ENCODE peak calls at places on chromosomes 1 and 21, in four cellular contexts. One of them, this sample, is unnamed.

GRCh38 chr21:43767498-43767979 is 8.6 kb downstream of the CSTB start:
- DNase-seq in cardiac fibroblast: no peak
- DNase-seq in mesothelial cell of epicardium: no peak
- DNase-seq in neural crest cell: no peak
- DNase-seq in this sample: no peak

GRCh38 chr1:3674100-3675094 is 22.1 kb downstream of the TP73 start:
- DNase-seq in cardiac fibroblast: no peak
- DNase-seq in mesothelial cell of epicardium: no peak
- DNase-seq in neural crest cell: no peak
- DNase-seq in this sample: no peak

GRCh38 chr1:31848381-31848897 is 32.6 kb upstream of the SPOCD1 start:
- DNase-seq in neural crest cell: no peak
- DNase-seq in cardiac fibroblast: no peak
- DNase-seq in mesothelial cell of epicardium: no peak
- DNase-seq in this sample: no peak

GRCh38 chr1:911875-912739 is 11.6 kb upstream of the SAMD11 start:
- DNase-seq in neural crest cell: no peak
- DNase-seq in cardiac fibroblast: no peak
- DNase-seq in mesothelial cell of epicardium: no peak
- DNase-seq in this sample: peak

GRCh38 chr1:31562707-31563360 is 13.5 kb upstream of the TINAGL1 start:
- DNase-seq in neural crest cell: no peak
- DNase-seq in mesothelial cell of epicardium: no peak
- DNase-seq in cardiac fibroblast: peak
- DNase-seq in this sample: no peak

GRCh38 chr1:211501671-211502413 is 9.9 kb upstream of the RD3 start:
- DNase-seq in cardiac fibroblast: peak
- DNase-seq in neural crest cell: no peak
- DNase-seq in mesothelial cell of epicardium: no peak
- DNase-seq in this sample: no peak

GRCh38 chr1:26278303-26278702 is 1.6 kb upstream of the SH3BGRL3 start:
- DNase-seq in cardiac fibroblast: peak
- DNase-seq in neural crest cell: no peak
- DNase-seq in mesothelial cell of epicardium: no peak
- DNase-seq in this sample: no peak

GRCh38 chr1:67713071-67713806 is 28.2 kb downstream of the GADD45A start:
- DNase-seq in mesothelial cell of epicardium: no peak
- DNase-seq in neural crest cell: no peak
- DNase-seq in cardiac fibroblast: peak
- DNase-seq in this sample: no peak

GRCh38 chr1:21672478-21673276 is 3.5 kb upstream of the RAP1GAP start:
- DNase-seq in mesothelial cell of epicardium: no peak
- DNase-seq in cardiac fibroblast: no peak
- DNase-seq in neural crest cell: no peak
- DNase-seq in this sample: no peak

DNA sequence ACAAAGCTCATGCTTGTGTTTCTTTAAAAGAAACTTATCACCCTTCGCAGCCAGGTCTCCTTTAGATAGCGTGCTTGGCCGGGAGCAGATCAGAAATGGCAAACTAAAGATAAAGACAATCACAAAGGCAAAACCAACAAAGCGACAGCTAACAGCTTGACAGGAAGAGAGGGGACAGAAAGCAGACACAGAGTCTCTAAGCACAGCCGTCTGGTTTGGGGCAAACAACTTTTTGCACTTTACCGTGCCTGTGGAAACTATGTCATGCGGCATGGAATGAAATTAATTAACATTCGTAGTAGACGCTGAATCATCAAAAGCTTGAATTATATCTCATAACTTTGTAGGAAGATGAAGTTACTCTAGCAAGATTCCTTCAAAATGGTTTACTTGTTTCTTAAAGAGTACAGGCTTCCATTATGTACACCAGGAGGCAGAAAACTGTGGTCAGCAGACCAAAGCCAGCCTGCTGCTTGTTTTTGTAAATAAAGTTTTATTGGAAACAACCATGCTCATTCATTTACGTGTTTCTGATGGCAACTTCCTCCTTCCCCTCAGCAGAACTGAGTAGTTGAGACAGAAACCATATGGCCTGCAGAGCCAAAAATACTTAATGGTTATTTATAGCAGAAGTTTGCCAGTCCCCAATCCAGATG is 183.2 kb downstream of the KIF26B start:
- DNase-seq in neural crest cell: no peak
- DNase-seq in mesothelial cell of epicardium: no peak
- DNase-seq in cardiac fibroblast: peak
- DNase-seq in this sample: no peak
- TF ChIP-seq CTCF in neural crest cell: no peak
- TF ChIP-seq CTCF in mesothelial cell of epicardium: no peak
- TF ChIP-seq CTCF in cardiac fibroblast: no peak
- TF ChIP-seq CTCF in this sample: no peak

GRCh38 chr1:92466702-92467101 is 20.0 kb downstream of the GFI1 start:
- DNase-seq in neural crest cell: no peak
- DNase-seq in mesothelial cell of epicardium: no peak
- DNase-seq in cardiac fibroblast: no peak
- DNase-seq in this sample: no peak

GRCh38 chr1:92465256-92465647 is 21.5 kb downstream of the GFI1 start:
- DNase-seq in neural crest cell: no peak
- DNase-seq in mesothelial cell of epicardium: no peak
- DNase-seq in cardiac fibroblast: no peak
- DNase-seq in this sample: no peak

GRCh38 chr1:92464588-92465255 is 22.0 kb downstream of the GFI1 start:
- DNase-seq in mesothelial cell of epicardium: no peak
- DNase-seq in neural crest cell: no peak
- DNase-seq in cardiac fibroblast: no peak
- DNase-seq in this sample: no peak

GRCh38 chr1:92459871-92460320 is 26.8 kb downstream of the GFI1 start:
- DNase-seq in neural crest cell: no peak
- DNase-seq in cardiac fibroblast: peak
- DNase-seq in mesothelial cell of epicardium: no peak
- DNase-seq in this sample: no peak

DNA sequence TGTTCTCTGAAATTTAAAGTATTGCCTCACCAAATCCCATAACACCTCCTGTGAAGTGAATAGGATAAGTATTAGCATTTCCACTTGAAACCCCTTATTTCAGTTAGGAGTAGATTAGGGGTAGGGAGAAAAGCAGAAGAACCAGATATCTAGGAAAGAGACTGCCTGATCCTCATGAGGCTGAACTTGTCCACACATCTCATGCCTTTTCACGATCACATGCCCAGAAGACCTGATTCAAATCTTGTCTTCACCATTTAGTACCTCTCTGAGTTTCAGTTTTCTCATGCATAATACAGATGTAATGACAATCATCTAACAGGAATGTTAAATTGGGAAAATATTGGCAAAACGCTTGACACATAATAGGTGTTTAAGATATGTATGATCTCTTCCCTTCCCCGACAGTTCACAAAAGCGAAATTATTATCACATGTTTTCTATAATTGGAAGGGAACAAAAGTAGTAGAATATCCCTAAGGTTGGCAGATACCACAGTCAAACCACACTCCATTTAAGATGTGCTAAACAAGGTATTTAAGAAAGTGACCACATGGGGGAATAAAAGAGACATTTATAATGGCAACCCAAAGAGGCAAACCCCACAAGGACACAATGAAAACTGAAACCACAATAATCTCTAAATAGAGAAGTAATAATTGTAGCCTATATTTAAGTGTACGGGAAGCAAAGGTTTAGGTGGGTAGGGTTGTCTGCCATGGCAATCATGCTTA is 25.2 kb downstream of the GFI1 start:
- DNase-seq in mesothelial cell of epicardium: no peak
- DNase-seq in neural crest cell: no peak
- DNase-seq in cardiac fibroblast: no peak
- DNase-seq in this sample: no peak
- TF ChIP-seq CTCF in mesothelial cell of epicardium: no peak
- TF ChIP-seq CTCF in neural crest cell: no peak
- TF ChIP-seq CTCF in cardiac fibroblast: no peak
- TF ChIP-seq CTCF in this sample: no peak

DNA sequence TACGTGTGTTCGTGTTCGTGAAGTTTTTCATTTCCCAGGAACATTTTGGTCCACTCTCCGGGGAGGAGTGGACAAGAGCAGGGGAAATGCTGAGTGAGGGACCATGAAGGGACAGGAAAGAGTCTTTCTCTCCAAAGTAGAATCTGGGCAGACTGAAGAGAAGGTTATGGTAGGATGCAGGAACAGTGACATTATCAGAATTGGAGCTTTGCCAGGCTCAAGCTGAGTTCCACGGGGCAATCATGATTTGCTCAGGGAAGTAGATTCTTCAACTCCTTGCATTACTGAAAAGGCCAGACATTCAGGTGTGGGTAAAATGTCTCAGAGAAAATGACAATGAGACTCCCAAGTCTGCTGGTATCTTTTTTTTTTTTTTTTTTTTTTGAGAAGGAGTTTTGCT is 16.6 kb downstream of the ATP1A4 start:
- DNase-seq in neural crest cell: no peak
- DNase-seq in cardiac fibroblast: no peak
- DNase-seq in mesothelial cell of epicardium: no peak
- DNase-seq in this sample: no peak
- TF ChIP-seq CTCF in neural crest cell: no peak
- TF ChIP-seq CTCF in cardiac fibroblast: no peak
- TF ChIP-seq CTCF in mesothelial cell of epicardium: no peak
- TF ChIP-seq CTCF in this sample: no peak

DNA sequence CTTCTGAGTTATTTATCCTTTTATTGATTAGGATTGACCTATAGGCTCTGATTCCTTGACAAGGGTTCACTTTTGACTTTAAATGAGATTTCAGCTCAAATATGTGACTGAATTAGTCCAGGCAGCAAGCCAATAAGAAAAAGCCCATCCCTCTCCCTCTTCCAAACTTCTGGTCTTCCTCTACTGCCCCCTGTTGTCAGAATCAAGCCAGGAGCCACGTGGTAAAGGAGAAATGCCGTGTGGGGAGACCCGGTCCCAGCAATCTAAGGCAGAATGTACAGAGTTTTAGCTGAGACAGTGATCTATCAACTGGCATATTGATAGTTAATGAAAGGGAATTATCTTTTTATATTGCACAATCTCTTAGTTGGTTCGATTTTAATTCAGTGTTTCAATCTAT is 5.2 kb downstream of the ADAMTS5 start:
- DNase-seq in cardiac fibroblast: no peak
- DNase-seq in mesothelial cell of epicardium: no peak
- DNase-seq in neural crest cell: no peak
- DNase-seq in this sample: no peak
- TF ChIP-seq CTCF in cardiac fibroblast: peak
- TF ChIP-seq CTCF in mesothelial cell of epicardium: no peak
- TF ChIP-seq CTCF in neural crest cell: peak
- TF ChIP-seq CTCF in this sample: no peak

DNA sequence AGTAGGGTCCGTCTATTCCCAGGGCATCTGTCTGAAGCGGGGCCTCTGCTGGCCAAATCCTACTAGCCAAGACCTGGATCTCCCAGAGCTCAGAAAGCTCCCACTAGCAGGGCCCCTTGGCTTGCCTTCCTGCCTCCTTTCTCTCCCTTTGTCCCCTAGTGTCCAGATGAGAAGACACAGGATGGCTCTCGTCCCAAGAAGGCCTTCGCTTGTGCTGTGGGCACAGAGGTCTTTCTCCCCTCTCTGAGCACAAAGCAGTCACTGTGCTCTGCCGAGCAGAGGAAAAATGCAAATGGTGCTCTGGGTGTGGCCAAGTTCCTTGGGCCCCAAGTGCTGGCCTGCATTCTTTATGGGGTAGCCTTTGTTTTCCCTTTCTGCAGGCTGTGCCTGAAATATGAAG is 13.0 kb upstream of the GPR137B start:
- DNase-seq in mesothelial cell of epicardium: no peak
- DNase-seq in cardiac fibroblast: no peak
- DNase-seq in neural crest cell: peak
- DNase-seq in this sample: no peak
- TF ChIP-seq CTCF in mesothelial cell of epicardium: no peak
- TF ChIP-seq CTCF in cardiac fibroblast: no peak
- TF ChIP-seq CTCF in neural crest cell: no peak
- TF ChIP-seq CTCF in this sample: no peak